ENCODE peak calls at places on chromosomes 11 and 22, in nine cellular contexts. T, B, Y, J, Z, O, E, K and D are unnamed samples.

GRCh38 chr11:9853929-9854557 is 190.2 kb downstream of the SWAP70 start:
- DNase-seq in T (no peak), B (no peak), Y (no peak), J (no peak), Z (peak), O (no peak), E (no peak), K (no peak), D (no peak)

GRCh38 chr11:3126901-3127691 is 38.0 kb downstream of the OSBPL5 start:
- DNase-seq in T (no peak), B (no peak), Y (no peak), J (no peak), Z (no peak), O (peak), E (no peak), K (no peak), D (no peak)

GRCh38 chr11:93623179-93623578 is 38.3 kb upstream of the CEP295 start:
- DNase-seq in T (peak), B (no peak), Y (no peak), J (peak), Z (no peak), O (peak), E (no peak), K (no peak), D (no peak)

GRCh38 chr22:44617828-44618227 is 84.2 kb upstream of the PRR5 start:
- DNase-seq in T (no peak), B (no peak), Y (no peak), J (no peak), Z (no peak), O (no peak), E (no peak), K (no peak), D (no peak)

GRCh38 chr11:129375731-129376657 is at the start of gene BARX2:
- DNase-seq in T (peak), B (peak), Y (no peak), J (peak), Z (peak), O (peak), E (no peak), K (no peak), D (peak)

GRCh38 chr11:33942954-33943353 is 51.1 kb upstream of the LMO2 start:
- DNase-seq in T (no peak), B (peak), Y (no peak), J (peak), Z (peak), O (no peak), E (no peak), K (no peak), D (no peak)

GRCh38 chr11:11620966-11621880 is 582 bp downstream of the GALNT18 start:
- DNase-seq in T (no peak), B (peak), Y (no peak), J (no peak), Z (peak), O (no peak), E (no peak), K (no peak), D (peak)

GRCh38 chr11:27913650-27914049 is 194.3 kb downstream of the KIF18A start:
- DNase-seq in T (no peak), B (peak), Y (no peak), J (peak), Z (no peak), O (no peak), E (no peak), K (no peak), D (no peak)

GRCh38 chr11:95153857-95154246 is 64.2 kb downstream of the ENDOD1 start:
- DNase-seq in T (no peak), B (no peak), Y (no peak), J (no peak), Z (no peak), O (no peak), E (no peak), K (no peak), D (no peak)

GRCh38 chr22:45638834-45639746 is 32.5 kb upstream of the ATXN10 start:
- DNase-seq in T (no peak), B (peak), Y (no peak), J (peak), Z (no peak), O (no peak), E (no peak), K (no peak), D (no peak)

GRCh38 chr22:44538071-44538470 is 40.0 kb upstream of the RTL6 start:
- DNase-seq in T (no peak), B (peak), Y (no peak), J (no peak), Z (no peak), O (no peak), E (no peak), K (no peak), D (no peak)

GRCh38 chr11:127461575-127462344 is 461.2 kb upstream of the KIRREL3 start:
- DNase-seq in T (no peak), B (no peak), Y (no peak), J (no peak), Z (no peak), O (no peak), E (no peak), K (no peak), D (no peak)

GRCh38 chr22:37469416-37470086 is 16.6 kb downstream of the MFNG start:
- DNase-seq in T (no peak), B (no peak), Y (no peak), J (no peak), Z (no peak), O (no peak), E (no peak), K (no peak), D (no peak)

GRCh38 chr11:63951779-63952536 is 13.2 kb downstream of the NAA40 start:
- DNase-seq in T (no peak), B (peak), Y (peak), J (no peak), Z (no peak), O (no peak), E (no peak), K (no peak), D (peak)

GRCh38 chr11:27173545-27173944 is 132.9 kb downstream of the BBOX1 start:
- DNase-seq in T (no peak), B (no peak), Y (no peak), J (no peak), Z (no peak), O (no peak), E (no peak), K (no peak), D (no peak)

GRCh38 chr11:106568632-106569031 is 449.6 kb downstream of the GUCY1A2 start:
- DNase-seq in T (no peak), B (no peak), Y (no peak), J (no peak), Z (no peak), O (no peak), E (no peak), K (no peak), D (no peak)

GRCh38 chr11:90847268-90847886 is 624.5 kb upstream of the CHORDC1 start:
- DNase-seq in T (no peak), B (no peak), Y (no peak), J (no peak), Z (no peak), O (no peak), E (no peak), K (no peak), D (no peak)

GRCh38 chr11:120900642-120901041 is 123.3 kb upstream of the TBCEL start:
- DNase-seq in T (no peak), B (no peak), Y (no peak), J (no peak), Z (no peak), O (no peak), E (no peak), K (no peak), D (no peak)

GRCh38 chr22:36406721-36407120 is 19.0 kb upstream of the MYH9 start:
- DNase-seq in T (no peak), B (no peak), Y (no peak), J (no peak), Z (no peak), O (no peak), E (no peak), K (no peak), D (no peak)

GRCh38 chr11:933002-933820 is 7.5 kb downstream of the AP2A2 start:
- DNase-seq in T (no peak), B (no peak), Y (no peak), J (no peak), Z (no peak), O (no peak), E (no peak), K (no peak), D (no peak)

GRCh38 chr11:76782526-76783293 is 446 bp upstream of the TSKU start:
- DNase-seq in T (peak), B (peak), Y (no peak), J (peak), Z (no peak), O (peak), E (no peak), K (no peak), D (peak)

GRCh38 chr11:47431356-47432083 is 5.3 kb upstream of the PSMC3 start:
- DNase-seq in T (no peak), B (no peak), Y (no peak), J (no peak), Z (no peak), O (no peak), E (no peak), K (no peak), D (no peak)

GRCh38 chr11:77201370-77201769 is 73.3 kb downstream of the MYO7A start:
- DNase-seq in T (no peak), B (no peak), Y (no peak), J (no peak), Z (no peak), O (no peak), E (no peak), K (no peak), D (no peak)

GRCh38 chr11:3196161-3197043 is 22.2 kb downstream of the MRGPRG start:
- DNase-seq in T (no peak), B (no peak), Y (no peak), J (no peak), Z (no peak), O (no peak), E (no peak), K (no peak), D (no peak)

GRCh38 chr11:75173336-75173735 is 22.4 kb downstream of the SLCO2B1 start:
- DNase-seq in T (no peak), B (no peak), Y (no peak), J (no peak), Z (no peak), O (no peak), E (no peak), K (no peak), D (no peak)

GRCh38 chr11:120052196-120052775 is 85.6 kb downstream of the TRIM29 start:
- DNase-seq in T (peak), B (no peak), Y (no peak), J (no peak), Z (no peak), O (no peak), E (no peak), K (no peak), D (no peak)

GRCh38 chr22:50027639-50028537 is 15.3 kb upstream of the IL17REL start:
- DNase-seq in T (peak), B (no peak), Y (peak), J (peak), Z (no peak), O (no peak), E (no peak), K (peak), D (no peak)

GRCh38 chr22:42313804-42314581 is 43.5 kb upstream of the TCF20 start:
- DNase-seq in T (peak), B (peak), Y (peak), J (peak), Z (peak), O (peak), E (peak), K (no peak), D (peak)

GRCh38 chr22:32501797-32502290 is 27.2 kb downstream of the FBXO7 start:
- DNase-seq in T (no peak), B (no peak), Y (no peak), J (no peak), Z (peak), O (no peak), E (no peak), K (no peak), D (no peak)

GRCh38 chr11:18567081-18567480 is 21.5 kb downstream of the UEVLD start:
- DNase-seq in T (no peak), B (no peak), Y (no peak), J (no peak), Z (no peak), O (no peak), E (no peak), K (no peak), D (no peak)